ENCODE peak calls at places on chromosomes 16 and 17, in eight cellular contexts. One of them, this sample, is unnamed.

GRCh38 chr17:1947743-1948516 is 77.2 kb downstream of the RTN4RL1 start:
- DNase-seq in heart right ventricle: no peak
- DNase-seq in PC-9: no peak
- DNase-seq in fibroblast of lung: no peak
- DNase-seq in lower leg skin: no peak
- DNase-seq in GM23338: no peak
- DNase-seq in cardiac muscle cell: peak
- DNase-seq in coronary artery: no peak
- DNase-seq in this sample: no peak

GRCh38 chr16:49352923-49353322 is 20.7 kb upstream of the C16orf78 start:
- DNase-seq in heart right ventricle: no peak
- DNase-seq in PC-9: no peak
- DNase-seq in fibroblast of lung: no peak
- DNase-seq in lower leg skin: no peak
- DNase-seq in GM23338: peak
- DNase-seq in cardiac muscle cell: peak
- DNase-seq in coronary artery: no peak
- DNase-seq in this sample: no peak

GRCh38 chr16:50553731-50554360 is 5.7 kb downstream of the NKD1 start:
- DNase-seq in heart right ventricle: no peak
- DNase-seq in PC-9: no peak
- DNase-seq in fibroblast of lung: no peak
- DNase-seq in lower leg skin: no peak
- DNase-seq in GM23338: no peak
- DNase-seq in cardiac muscle cell: no peak
- DNase-seq in coronary artery: no peak
- DNase-seq in this sample: no peak

GRCh38 chr16:51666074-51666473 is 515.0 kb upstream of the SALL1 start:
- DNase-seq in heart right ventricle: no peak
- DNase-seq in PC-9: no peak
- DNase-seq in fibroblast of lung: peak
- DNase-seq in lower leg skin: no peak
- DNase-seq in GM23338: no peak
- DNase-seq in cardiac muscle cell: no peak
- DNase-seq in coronary artery: no peak
- DNase-seq in this sample: no peak

GRCh38 chr17:64332502-64332901 is 58.2 kb downstream of the PECAM1 start:
- DNase-seq in heart right ventricle: peak
- DNase-seq in PC-9: peak
- DNase-seq in fibroblast of lung: no peak
- DNase-seq in lower leg skin: no peak
- DNase-seq in GM23338: no peak
- DNase-seq in cardiac muscle cell: no peak
- DNase-seq in coronary artery: no peak
- DNase-seq in this sample: no peak

GRCh38 chr17:60315650-60316049 is 76.3 kb downstream of the USP32 start:
- DNase-seq in heart right ventricle: no peak
- DNase-seq in PC-9: no peak
- DNase-seq in fibroblast of lung: no peak
- DNase-seq in lower leg skin: no peak
- DNase-seq in GM23338: no peak
- DNase-seq in cardiac muscle cell: no peak
- DNase-seq in coronary artery: no peak
- DNase-seq in this sample: no peak

GRCh38 chr17:64103751-64104364 is 26.1 kb downstream of the ERN1 start:
- DNase-seq in heart right ventricle: no peak
- DNase-seq in PC-9: no peak
- DNase-seq in fibroblast of lung: peak
- DNase-seq in lower leg skin: no peak
- DNase-seq in GM23338: no peak
- DNase-seq in cardiac muscle cell: no peak
- DNase-seq in coronary artery: no peak
- DNase-seq in this sample: no peak

GRCh38 chr17:45675012-45675411 is 109.1 kb upstream of the CRHR1 start:
- DNase-seq in heart right ventricle: no peak
- DNase-seq in PC-9: no peak
- DNase-seq in fibroblast of lung: no peak
- DNase-seq in lower leg skin: no peak
- DNase-seq in GM23338: no peak
- DNase-seq in cardiac muscle cell: no peak
- DNase-seq in coronary artery: no peak
- DNase-seq in this sample: no peak

GRCh38 chr17:42520540-42520951 is 15.5 kb upstream of the NAGLU start:
- DNase-seq in heart right ventricle: no peak
- DNase-seq in PC-9: no peak
- DNase-seq in fibroblast of lung: no peak
- DNase-seq in lower leg skin: no peak
- DNase-seq in GM23338: peak
- DNase-seq in cardiac muscle cell: no peak
- DNase-seq in coronary artery: peak
- DNase-seq in this sample: no peak

GRCh38 chr16:69397821-69398521 is 12.2 kb upstream of the TERF2 start:
- DNase-seq in heart right ventricle: no peak
- DNase-seq in PC-9: peak
- DNase-seq in fibroblast of lung: peak
- DNase-seq in lower leg skin: no peak
- DNase-seq in GM23338: peak
- DNase-seq in cardiac muscle cell: peak
- DNase-seq in coronary artery: no peak
- DNase-seq in this sample: no peak

GRCh38 chr17:38717139-38717745 is 12.2 kb downstream of the MLLT6 start:
- DNase-seq in heart right ventricle: no peak
- DNase-seq in PC-9: no peak
- DNase-seq in fibroblast of lung: no peak
- DNase-seq in lower leg skin: no peak
- DNase-seq in GM23338: no peak
- DNase-seq in cardiac muscle cell: no peak
- DNase-seq in coronary artery: no peak
- DNase-seq in this sample: no peak

GRCh38 chr17:40312893-40313659 is 4.1 kb downstream of the RARA start:
- DNase-seq in heart right ventricle: no peak
- DNase-seq in PC-9: no peak
- DNase-seq in fibroblast of lung: no peak
- DNase-seq in lower leg skin: no peak
- DNase-seq in GM23338: no peak
- DNase-seq in cardiac muscle cell: no peak
- DNase-seq in coronary artery: peak
- DNase-seq in this sample: no peak

GRCh38 chr17:40315678-40316570 is 6.9 kb downstream of the RARA start:
- DNase-seq in heart right ventricle: no peak
- DNase-seq in PC-9: no peak
- DNase-seq in fibroblast of lung: no peak
- DNase-seq in lower leg skin: no peak
- DNase-seq in GM23338: no peak
- DNase-seq in cardiac muscle cell: no peak
- DNase-seq in coronary artery: peak
- DNase-seq in this sample: no peak

GRCh38 chr17:40313660-40314556 is 4.9 kb downstream of the RARA start:
- DNase-seq in heart right ventricle: no peak
- DNase-seq in PC-9: no peak
- DNase-seq in fibroblast of lung: peak
- DNase-seq in lower leg skin: no peak
- DNase-seq in GM23338: no peak
- DNase-seq in cardiac muscle cell: no peak
- DNase-seq in coronary artery: no peak
- DNase-seq in this sample: no peak

GRCh38 chr17:40315206-40315605 is 6.2 kb downstream of the RARA start:
- DNase-seq in heart right ventricle: no peak
- DNase-seq in PC-9: no peak
- DNase-seq in fibroblast of lung: no peak
- DNase-seq in lower leg skin: no peak
- DNase-seq in GM23338: no peak
- DNase-seq in cardiac muscle cell: no peak
- DNase-seq in coronary artery: peak
- DNase-seq in this sample: no peak

DNA sequence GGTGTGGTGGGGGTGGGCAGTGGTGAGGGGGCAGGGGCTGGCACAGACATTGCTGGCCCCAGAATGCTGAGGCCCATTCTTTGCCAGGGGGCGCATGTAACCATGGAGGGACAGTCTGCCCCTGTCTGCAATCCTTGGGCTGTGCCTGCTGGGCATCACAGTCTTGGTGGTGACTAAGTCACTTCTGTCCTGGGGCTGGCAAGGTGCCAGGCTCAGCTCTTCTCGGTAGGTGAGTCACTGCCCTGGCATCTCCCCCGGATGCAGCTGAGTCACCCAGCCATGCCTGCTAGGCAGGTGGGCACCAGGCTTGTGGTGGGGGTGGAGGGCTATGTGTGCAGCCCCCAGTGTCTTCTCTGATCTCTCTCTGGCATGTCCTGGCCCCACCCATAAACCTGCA is 5.6 kb downstream of the RARA start:
- DNase-seq in heart right ventricle: peak
- DNase-seq in PC-9: peak
- DNase-seq in fibroblast of lung: peak
- DNase-seq in lower leg skin: peak
- DNase-seq in GM23338: no peak
- DNase-seq in cardiac muscle cell: no peak
- DNase-seq in coronary artery: peak
- DNase-seq in this sample: no peak
- TF ChIP-seq CTCF in heart right ventricle: no peak
- TF ChIP-seq CTCF in PC-9: no peak
- TF ChIP-seq CTCF in fibroblast of lung: no peak
- TF ChIP-seq CTCF in lower leg skin: no peak
- TF ChIP-seq CTCF in GM23338: no peak
- TF ChIP-seq CTCF in cardiac muscle cell: no peak
- TF ChIP-seq CTCF in coronary artery: no peak
- TF ChIP-seq CTCF in this sample: peak

DNA sequence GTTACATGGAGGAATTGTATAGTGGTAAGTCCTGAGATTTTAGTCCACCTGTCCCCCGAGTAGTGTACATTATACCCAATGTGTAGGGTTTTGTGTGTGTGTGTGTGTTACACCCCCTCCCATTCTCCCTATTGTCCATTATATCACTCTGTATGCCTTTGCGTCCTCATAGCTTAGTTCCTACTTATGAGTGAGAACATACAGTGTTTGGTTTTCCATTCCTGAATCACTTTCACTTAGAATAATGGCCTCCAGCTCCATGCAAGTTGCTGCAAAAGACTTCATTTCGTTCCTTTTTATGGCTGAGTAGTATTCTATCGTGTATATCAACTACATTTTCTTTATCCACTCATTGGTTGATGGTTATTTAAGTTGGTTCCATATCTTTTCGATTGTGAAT is 635 bp upstream of the FA2H start:
- DNase-seq in heart right ventricle: no peak
- DNase-seq in PC-9: no peak
- DNase-seq in fibroblast of lung: no peak
- DNase-seq in lower leg skin: no peak
- DNase-seq in GM23338: no peak
- DNase-seq in cardiac muscle cell: no peak
- DNase-seq in coronary artery: no peak
- DNase-seq in this sample: no peak
- H3K4me3 ChIP-seq in heart right ventricle: no peak
- H3K4me3 ChIP-seq in PC-9: peak
- H3K4me3 ChIP-seq in fibroblast of lung: no peak
- H3K4me3 ChIP-seq in lower leg skin: no peak
- H3K4me3 ChIP-seq in GM23338: peak
- H3K4me3 ChIP-seq in cardiac muscle cell: no peak
- H3K4me3 ChIP-seq in coronary artery: peak
- H3K4me3 ChIP-seq in this sample: no peak

DNA sequence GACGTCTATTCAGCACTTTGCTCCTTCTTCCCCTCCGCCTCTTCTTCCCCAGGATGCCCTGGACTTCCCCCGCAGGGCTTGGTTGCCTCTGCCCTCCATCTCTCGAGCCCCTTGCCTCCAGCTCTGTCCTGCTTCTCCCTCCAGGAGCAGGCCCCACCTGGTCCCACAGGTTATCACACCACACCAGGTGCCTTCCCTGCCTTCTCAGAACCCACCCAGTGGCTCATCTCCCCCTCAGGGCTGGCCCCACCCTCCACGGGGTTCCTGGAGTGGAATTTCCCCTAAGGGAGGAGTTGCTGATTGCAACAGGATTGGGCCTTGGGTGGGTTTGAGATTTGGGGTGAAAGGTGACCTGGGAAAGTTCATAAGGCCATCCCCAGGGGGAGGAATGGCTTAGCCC is 49.0 kb upstream of the TAC4 start:
- DNase-seq in heart right ventricle: no peak
- DNase-seq in PC-9: no peak
- DNase-seq in fibroblast of lung: no peak
- DNase-seq in lower leg skin: no peak
- DNase-seq in GM23338: no peak
- DNase-seq in cardiac muscle cell: no peak
- DNase-seq in coronary artery: no peak
- DNase-seq in this sample: no peak
- TF ChIP-seq CTCF in heart right ventricle: no peak
- TF ChIP-seq CTCF in PC-9: no peak
- TF ChIP-seq CTCF in fibroblast of lung: no peak
- TF ChIP-seq CTCF in lower leg skin: no peak
- TF ChIP-seq CTCF in GM23338: no peak
- TF ChIP-seq CTCF in cardiac muscle cell: no peak
- TF ChIP-seq CTCF in coronary artery: no peak
- TF ChIP-seq CTCF in this sample: no peak

GRCh38 chr16:55475919-55476318 is 3.1 kb upstream of the MMP2 start:
- DNase-seq in heart right ventricle: no peak
- DNase-seq in PC-9: no peak
- DNase-seq in fibroblast of lung: no peak
- DNase-seq in lower leg skin: no peak
- DNase-seq in GM23338: no peak
- DNase-seq in cardiac muscle cell: no peak
- DNase-seq in coronary artery: no peak
- DNase-seq in this sample: no peak
- H3K4me3 ChIP-seq in heart right ventricle: no peak
- H3K4me3 ChIP-seq in PC-9: no peak
- H3K4me3 ChIP-seq in fibroblast of lung: no peak
- H3K4me3 ChIP-seq in lower leg skin: no peak
- H3K4me3 ChIP-seq in GM23338: no peak
- H3K4me3 ChIP-seq in cardiac muscle cell: no peak
- H3K4me3 ChIP-seq in coronary artery: peak
- H3K4me3 ChIP-seq in this sample: no peak

DNA sequence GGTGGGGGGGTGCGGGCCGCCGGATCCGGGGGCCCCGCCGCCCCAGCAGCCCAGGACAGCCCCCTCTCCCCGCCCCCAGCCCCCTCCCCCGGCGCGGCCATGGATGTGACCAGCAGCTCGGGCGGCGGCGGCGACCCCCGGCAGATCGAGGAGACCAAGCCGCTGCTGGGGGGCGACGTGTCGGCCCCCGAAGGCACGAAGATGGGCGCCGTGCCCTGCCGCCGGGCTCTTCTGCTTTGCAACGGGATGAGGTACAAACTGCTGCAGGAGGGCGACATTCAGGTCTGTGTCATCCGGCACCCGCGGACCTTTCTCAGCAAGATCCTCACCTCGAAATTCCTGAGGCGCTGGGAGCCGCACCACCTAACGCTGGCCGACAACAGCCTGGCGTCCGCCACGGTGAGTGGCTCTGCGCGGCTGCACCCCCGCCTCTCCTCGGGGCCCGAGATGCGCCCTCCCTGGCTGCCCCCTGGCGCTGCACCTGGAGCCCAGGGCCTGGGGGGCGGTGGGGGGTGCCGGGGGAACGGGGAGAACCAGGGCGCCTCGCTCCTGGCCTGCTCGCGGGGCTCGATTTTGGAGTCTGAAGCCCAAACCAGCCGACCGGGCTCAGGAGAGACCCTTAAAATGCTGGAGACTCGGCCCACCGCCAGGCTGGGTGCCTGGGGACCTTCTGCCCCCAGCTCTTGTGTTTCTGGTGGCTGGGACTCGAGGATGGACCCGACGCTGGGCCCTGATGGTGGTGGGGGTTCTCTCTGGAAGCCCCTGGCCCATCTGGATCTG is 725 bp downstream of the CMIP start:
- DNase-seq in heart right ventricle: peak
- DNase-seq in PC-9: peak
- DNase-seq in fibroblast of lung: peak
- DNase-seq in lower leg skin: peak
- DNase-seq in GM23338: peak
- DNase-seq in cardiac muscle cell: peak
- DNase-seq in coronary artery: no peak
- DNase-seq in this sample: no peak
- TF ChIP-seq CTCF in heart right ventricle: no peak
- TF ChIP-seq CTCF in PC-9: no peak
- TF ChIP-seq CTCF in fibroblast of lung: no peak
- TF ChIP-seq CTCF in lower leg skin: no peak
- TF ChIP-seq CTCF in GM23338: peak
- TF ChIP-seq CTCF in cardiac muscle cell: peak
- TF ChIP-seq CTCF in coronary artery: no peak
- TF ChIP-seq CTCF in this sample: peak

This sample was measured in AG09309.